ENCODE peak calls at places on chromosomes 5 and 9, in ten cellular contexts. H is Panc1, R is fibroblast of lung, Z is sigmoid colon, E is testis, F is upper lobe of right lung, X is IMR-90, S is colonic mucosa, C is HCT116, O is stomach. P is an unnamed sample. For H3K27me3 and H3K4me1, the result is how much of the 10 kb centered on the place peaks cover.

GRCh38 chr5:82319977-82320376 is 41.8 kb upstream of the RPS23 start:
- DNase-seq in F (no peak), Z (no peak), X (no peak), H (no peak), O (no peak), R (no peak), S (no peak), E (no peak), C (no peak), P (no peak)

GRCh38 chr9:35945341-35946018 is 12.5 kb downstream of the OR2S2 start:
- DNase-seq in E (peak), H (peak), S (peak), F (peak), X (peak), R (peak), O (peak), Z (peak), C (peak), P (peak)

GRCh38 chr9:110971234-110971633 is 67.0 kb downstream of the LPAR1 start:
- DNase-seq in F (no peak), R (no peak), E (no peak), S (no peak), Z (no peak), H (no peak), X (no peak), O (no peak), C (no peak), P (no peak)

GRCh38 chr5:123066016-123066415 is 23.0 kb upstream of the PRDM6 start:
- DNase-seq in C (no peak), F (no peak), X (no peak), O (no peak), E (no peak), Z (no peak), S (no peak), R (no peak), H (no peak), P (no peak)

GRCh38 chr9:75111019-75111622 is 22.8 kb downstream of the OSTF1 start:
- DNase-seq in R (no peak), E (no peak), S (peak), O (peak), X (no peak), C (peak), F (no peak), H (no peak), Z (no peak), P (no peak)

GRCh38 chr9:121944741-121945191 is 148.3 kb downstream of the TTLL11 start:
- DNase-seq in E (no peak), C (no peak), R (peak), X (peak), Z (no peak), O (no peak), F (no peak), S (no peak), H (no peak), P (no peak)

GRCh38 chr5:53944981-53945380 is 365.4 kb downstream of the ARL15 start:
- DNase-seq in O (no peak), F (no peak), C (no peak), E (no peak), H (no peak), R (no peak), S (no peak), X (peak), Z (no peak), P (no peak)

GRCh38 chr9:124007157-124007460 is 4.5 kb upstream of the LHX2 start:
- DNase-seq in E (no peak), R (no peak), S (no peak), X (no peak), Z (no peak), C (no peak), H (no peak), F (no peak), O (no peak), P (no peak)

GRCh38 chr5:15634771-15635347 is 134.9 kb downstream of the FBXL7 start:
- DNase-seq in R (no peak), C (no peak), O (no peak), H (no peak), E (no peak), F (no peak), X (no peak), Z (no peak), S (no peak), P (no peak)

GRCh38 chr5:76791461-76791860 is 27.4 kb upstream of the F2RL1 start:
- DNase-seq in S (no peak), Z (no peak), E (no peak), R (peak), C (no peak), X (peak), H (no peak), O (no peak), F (no peak), P (no peak)

GRCh38 chr9:136512651-136513066 is 29.8 kb upstream of the SEC16A start:
- DNase-seq in X (no peak), F (no peak), O (no peak), R (no peak), C (no peak), E (no peak), S (peak), Z (no peak), H (no peak), P (no peak)

GRCh38 chr5:53151713-53152458 is 42.3 kb upstream of the MOCS2 start:
- DNase-seq in Z (no peak), C (no peak), S (no peak), X (peak), F (no peak), E (no peak), R (peak), H (no peak), O (peak), P (no peak)

GRCh38 chr9:11086561-11086960 is 473.8 kb upstream of the PTPRD start:
- DNase-seq in R (peak), S (no peak), F (no peak), X (no peak), C (no peak), O (no peak), Z (no peak), E (no peak), H (no peak), P (no peak)

GRCh38 chr5:111973946-111974345 is 217.0 kb upstream of the NREP start:
- DNase-seq in R (peak), F (no peak), E (no peak), H (no peak), S (no peak), O (no peak), Z (no peak), X (no peak), C (no peak), P (no peak)
- H3K27me3 ChIP-seq in R (under half), F (under half), E (under half), H (under half), S (under half), O (under half), Z (under half), X (under half), C (under half), P (under half)

GRCh38 chr5:96150007-96150406 is 188.4 kb upstream of the ELL2 start:
- DNase-seq in S (no peak), C (no peak), X (no peak), R (no peak), F (no peak), O (no peak), Z (no peak), E (no peak), H (no peak), P (no peak)
- TF ChIP-seq CTCF in S (no peak), C (no peak), X (no peak), R (no peak), F (no peak), O (no peak), Z (no peak), E (no peak), H (no peak), P (no peak)

GRCh38 chr5:176416123-176416924 is at the start of gene CLTB:
- DNase-seq in R (peak), C (peak), O (peak), H (no peak), Z (peak), F (peak), E (peak), X (peak), S (peak), P (peak)

GRCh38 chr5:176416965-176417364 is 626 bp upstream of the CLTB start:
- DNase-seq in R (no peak), C (no peak), E (no peak), S (no peak), F (no peak), Z (no peak), X (no peak), H (no peak), O (no peak), P (no peak)

GRCh38 chr5:176414704-176415103 is 1.6 kb downstream of the CLTB start:
- DNase-seq in O (no peak), R (no peak), C (no peak), S (no peak), Z (no peak), H (no peak), E (no peak), F (no peak), X (no peak), P (no peak)

GRCh38 chr5:176413709-176414191 is 2.6 kb downstream of the CLTB start:
- DNase-seq in X (no peak), F (peak), O (no peak), R (no peak), Z (no peak), H (no peak), C (no peak), E (no peak), S (no peak), P (no peak)

DNA sequence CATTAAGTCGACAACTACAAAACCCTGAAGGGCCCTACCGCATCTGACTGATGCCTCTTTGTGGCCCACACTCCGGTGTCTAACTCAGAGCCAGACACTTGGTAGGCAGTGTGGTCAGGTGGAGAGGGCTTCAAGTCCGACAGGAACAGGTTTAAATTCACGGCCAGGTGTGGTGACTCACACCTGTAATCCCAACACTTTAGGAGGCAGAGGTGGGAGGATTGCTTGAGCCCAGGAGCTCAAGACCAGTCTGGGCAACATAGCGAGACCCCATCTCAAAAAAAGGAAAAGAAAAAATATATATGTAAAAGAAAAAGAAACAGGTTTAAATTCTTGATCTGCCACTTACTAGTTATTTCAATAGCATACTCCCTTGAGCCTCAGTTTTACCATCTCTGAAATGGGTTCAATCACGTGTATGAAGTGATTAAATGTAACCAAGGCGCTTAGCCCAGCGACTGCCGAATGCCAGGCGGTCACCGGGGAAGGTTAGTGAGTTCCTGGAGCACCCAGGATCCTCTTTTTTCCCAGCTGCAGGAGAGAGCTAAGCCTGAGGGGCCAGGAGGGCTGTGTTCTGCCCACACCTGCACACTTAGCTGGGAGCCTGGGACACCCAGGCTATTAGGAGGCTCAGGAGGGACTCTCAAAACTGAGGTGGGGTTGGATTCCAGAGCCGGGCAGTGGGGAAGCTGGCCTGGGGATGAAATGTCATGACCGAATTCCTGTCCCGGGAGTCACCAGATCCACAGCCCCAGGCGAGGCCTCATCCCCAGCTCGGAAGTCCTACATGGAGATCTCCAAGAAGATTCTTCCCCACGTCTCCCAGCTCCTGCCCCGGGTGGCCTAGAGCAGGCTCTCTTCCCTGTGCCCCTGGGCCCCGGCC is 858 bp downstream of the CLTB start:
- DNase-seq in R (peak), Z (peak), S (no peak), H (no peak), C (no peak), O (peak), F (peak), E (peak), X (peak), P (peak)
- H3K4me1 ChIP-seq in R (under half), Z (under half), S (under half), H (under half), C (under half), O (half or more), F (under half), E (under half), X (under half), P (under half)

GRCh38 chr5:171825046-171825445 is 39.4 kb downstream of the SMIM23 start:
- DNase-seq in E (no peak), F (no peak), O (no peak), C (no peak), Z (no peak), H (no peak), S (no peak), X (no peak), R (no peak), P (no peak)

GRCh38 chr5:171816666-171817065 is 31.0 kb downstream of the SMIM23 start:
- DNase-seq in F (no peak), O (no peak), X (no peak), S (no peak), R (no peak), H (no peak), Z (no peak), C (no peak), E (no peak), P (no peak)

GRCh38 chr5:171821286-171821685 is 35.7 kb downstream of the SMIM23 start:
- DNase-seq in Z (no peak), H (no peak), O (no peak), R (no peak), E (no peak), X (no peak), F (no peak), S (no peak), C (no peak), P (no peak)

GRCh38 chr5:171823269-171823668 is 37.7 kb downstream of the SMIM23 start:
- DNase-seq in H (no peak), R (no peak), O (peak), C (no peak), S (peak), Z (no peak), F (no peak), X (no peak), E (no peak), P (no peak)

DNA sequence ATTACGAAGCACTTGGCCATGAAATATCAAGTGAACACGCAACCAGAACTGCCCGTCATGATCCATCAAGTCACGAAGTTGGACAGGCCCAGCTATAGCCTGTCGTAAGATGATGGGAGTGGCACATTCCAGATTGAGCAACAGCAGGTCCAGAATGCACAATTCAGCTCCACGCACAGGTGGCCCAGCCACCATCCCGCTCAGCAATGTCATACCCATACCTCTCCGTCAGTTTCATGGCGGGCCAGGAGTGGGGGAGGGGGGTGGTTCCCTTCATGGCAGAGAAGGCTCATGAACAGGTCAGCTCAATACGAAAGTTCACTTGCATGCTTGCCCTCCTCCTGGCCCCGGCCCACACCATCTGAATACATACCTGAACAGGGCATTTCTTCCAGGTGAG is 34.9 kb downstream of the SMIM23 start:
- DNase-seq in H (no peak), E (no peak), X (no peak), Z (no peak), O (no peak), C (no peak), R (no peak), S (no peak), F (no peak), P (no peak)
- H3K27me3 ChIP-seq in H (under half), E (under half), X (under half), Z (under half), O (under half), C (under half), R (under half), S (under half), F (under half), P (under half)

GRCh38 chr9:34085581-34086500 is 37.2 kb upstream of the UBAP2 start:
- DNase-seq in F (no peak), R (no peak), Z (peak), C (no peak), X (peak), O (no peak), E (peak), S (no peak), H (no peak), P (no peak)

GRCh38 chr9:34084562-34084961 is 35.9 kb upstream of the UBAP2 start:
- DNase-seq in S (no peak), X (no peak), R (no peak), O (no peak), F (peak), C (no peak), Z (peak), H (no peak), E (peak), P (no peak)

GRCh38 chr9:34089311-34089710 is 37.2 kb downstream of the DCAF12 start:
- DNase-seq in S (no peak), Z (no peak), E (peak), F (no peak), R (no peak), X (no peak), C (no peak), O (no peak), H (no peak), P (no peak)

GRCh38 chr9:34086889-34087288 is 38.2 kb upstream of the UBAP2 start:
- DNase-seq in R (no peak), C (no peak), E (no peak), O (no peak), Z (no peak), S (no peak), H (no peak), F (no peak), X (peak), P (no peak)

GRCh38 chr9:34087370-34087769 is 38.7 kb upstream of the UBAP2 start:
- DNase-seq in H (no peak), F (no peak), R (no peak), C (no peak), Z (no peak), O (no peak), E (no peak), X (no peak), S (no peak), P (no peak)
- TF ChIP-seq CTCF in H (no peak), F (no peak), R (no peak), C (no peak), Z (no peak), O (no peak), E (no peak), X (no peak), S (no peak), P (no peak)

P was measured in pancreas.